ENCODE peak calls at places on chromosomes 7 and 10, in six cellular contexts. One of them, this sample, is unnamed.

GRCh38 chr7:28608766-28609165 is 196.4 kb downstream of the CREB5 start:
- DNase-seq in AG04450: no peak
- DNase-seq in HL-60: no peak
- DNase-seq in cardiac muscle cell: no peak
- DNase-seq in heart right ventricle: no peak
- DNase-seq in adrenal gland: no peak
- DNase-seq in this sample: no peak

GRCh38 chr7:95404316-95404715 is 8.1 kb upstream of the PON3 start:
- DNase-seq in AG04450: no peak
- DNase-seq in HL-60: no peak
- DNase-seq in cardiac muscle cell: no peak
- DNase-seq in heart right ventricle: peak; percentile 21
- DNase-seq in adrenal gland: no peak
- DNase-seq in this sample: no peak

GRCh38 chr10:29634764-29635625 is at the start of gene SVIL:
- DNase-seq in AG04450: no peak
- DNase-seq in HL-60: no peak
- DNase-seq in cardiac muscle cell: peak; percentile 96
- DNase-seq in heart right ventricle: peak; percentile 81
- DNase-seq in adrenal gland: peak; percentile 83
- DNase-seq in this sample: peak; percentile 85

GRCh38 chr7:30562498-30562897 is 32.2 kb upstream of the GARS1 start:
- DNase-seq in AG04450: peak; percentile 26
- DNase-seq in HL-60: no peak
- DNase-seq in cardiac muscle cell: no peak
- DNase-seq in heart right ventricle: no peak
- DNase-seq in adrenal gland: no peak
- DNase-seq in this sample: no peak

GRCh38 chr10:123156091-123156490 is 1.9 kb downstream of the BUB3 start:
- DNase-seq in AG04450: no peak
- DNase-seq in HL-60: no peak
- DNase-seq in cardiac muscle cell: no peak
- DNase-seq in heart right ventricle: no peak
- DNase-seq in adrenal gland: no peak
- DNase-seq in this sample: no peak

GRCh38 chr10:10500941-10501340 is 516.7 kb upstream of the CELF2 start:
- DNase-seq in AG04450: peak; percentile 52
- DNase-seq in HL-60: no peak
- DNase-seq in cardiac muscle cell: no peak
- DNase-seq in heart right ventricle: no peak
- DNase-seq in adrenal gland: no peak
- DNase-seq in this sample: no peak

GRCh38 chr7:100372256-100372655 is 1.0 kb upstream of the PILRA start:
- DNase-seq in AG04450: peak; percentile 15
- DNase-seq in HL-60: peak; percentile 91
- DNase-seq in cardiac muscle cell: no peak
- DNase-seq in heart right ventricle: no peak
- DNase-seq in adrenal gland: no peak
- DNase-seq in this sample: no peak

GRCh38 chr7:44757311-44757710 is 8.7 kb downstream of the ZMIZ2 start:
- DNase-seq in AG04450: no peak
- DNase-seq in HL-60: no peak
- DNase-seq in cardiac muscle cell: no peak
- DNase-seq in heart right ventricle: peak; percentile 66
- DNase-seq in adrenal gland: no peak
- DNase-seq in this sample: no peak

GRCh38 chr10:108970016-108970415 is 953.3 kb downstream of the XPNPEP1 start:
- DNase-seq in AG04450: no peak
- DNase-seq in HL-60: no peak
- DNase-seq in cardiac muscle cell: peak; percentile 2
- DNase-seq in heart right ventricle: no peak
- DNase-seq in adrenal gland: no peak
- DNase-seq in this sample: no peak

GRCh38 chr7:8114175-8114574 is 145.6 kb downstream of the GLCCI1 start:
- DNase-seq in AG04450: no peak
- DNase-seq in HL-60: no peak
- DNase-seq in cardiac muscle cell: no peak
- DNase-seq in heart right ventricle: no peak
- DNase-seq in adrenal gland: no peak
- DNase-seq in this sample: no peak

GRCh38 chr7:132326878-132327589 is 249.2 kb downstream of the PLXNA4 start:
- DNase-seq in AG04450: no peak
- DNase-seq in HL-60: no peak
- DNase-seq in cardiac muscle cell: no peak
- DNase-seq in heart right ventricle: no peak
- DNase-seq in adrenal gland: no peak
- DNase-seq in this sample: no peak

GRCh38 chr10:96906864-96907263 is 74.8 kb downstream of the LCOR start:
- DNase-seq in AG04450: no peak
- DNase-seq in HL-60: no peak
- DNase-seq in cardiac muscle cell: no peak
- DNase-seq in heart right ventricle: no peak
- DNase-seq in adrenal gland: no peak
- DNase-seq in this sample: no peak

GRCh38 chr10:96913910-96914309 is 81.8 kb downstream of the LCOR start:
- DNase-seq in AG04450: no peak
- DNase-seq in HL-60: no peak
- DNase-seq in cardiac muscle cell: no peak
- DNase-seq in heart right ventricle: no peak
- DNase-seq in adrenal gland: no peak
- DNase-seq in this sample: no peak

GRCh38 chr10:96912405-96912804 is 80.3 kb downstream of the LCOR start:
- DNase-seq in AG04450: no peak
- DNase-seq in HL-60: no peak
- DNase-seq in cardiac muscle cell: no peak
- DNase-seq in heart right ventricle: no peak
- DNase-seq in adrenal gland: no peak
- DNase-seq in this sample: no peak

DNA sequence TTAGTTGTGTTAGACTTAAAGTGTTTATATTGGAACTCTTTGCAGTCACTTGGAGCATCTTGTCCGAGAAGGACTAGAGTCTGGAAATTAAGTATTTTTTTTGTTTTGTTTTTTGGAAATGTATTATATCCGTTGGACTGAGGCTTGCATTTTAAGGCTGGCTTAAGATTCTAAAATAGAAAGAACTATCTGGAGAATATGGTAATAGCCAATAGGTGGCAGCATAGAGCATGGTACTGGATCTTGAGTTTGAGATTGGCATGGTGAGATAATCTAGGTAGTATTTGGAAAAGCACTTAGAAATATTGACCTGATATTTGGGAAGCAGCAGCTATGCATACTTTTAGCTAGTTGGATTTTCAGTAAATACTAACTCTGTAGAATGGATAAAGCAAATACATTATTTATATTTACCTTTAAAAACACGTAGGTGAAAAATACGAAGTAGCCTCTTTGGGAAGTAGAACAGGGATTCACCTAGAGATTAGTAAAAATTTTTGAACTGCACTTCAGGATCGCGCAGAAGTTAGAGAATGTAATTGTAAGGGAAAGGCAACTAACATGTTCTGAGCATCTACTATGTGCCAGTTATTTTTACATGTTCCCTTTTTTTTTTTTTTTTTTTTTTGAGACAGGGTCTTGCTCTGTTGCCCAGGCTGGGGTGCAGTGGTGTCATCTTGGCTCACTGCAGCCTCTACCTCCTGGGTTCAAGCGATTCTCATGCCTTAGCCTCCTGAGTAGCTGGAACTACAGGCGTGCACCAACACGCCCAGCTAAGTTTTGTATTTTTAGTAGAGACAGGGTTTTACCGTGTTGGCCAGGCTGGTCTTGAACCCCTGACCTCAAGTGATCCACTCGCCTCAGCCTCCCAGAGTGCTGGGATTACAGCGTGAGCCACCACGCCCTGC is 78.6 kb downstream of the LCOR start:
- DNase-seq in AG04450: no peak
- DNase-seq in HL-60: no peak
- DNase-seq in cardiac muscle cell: peak; percentile 60
- DNase-seq in heart right ventricle: peak; percentile 18
- DNase-seq in adrenal gland: no peak
- DNase-seq in this sample: no peak
- TF ChIP-seq CTCF in AG04450: peak; percentile 61
- TF ChIP-seq CTCF in HL-60: peak; percentile 33
- TF ChIP-seq CTCF in cardiac muscle cell: peak; percentile 68
- TF ChIP-seq CTCF in heart right ventricle: peak; percentile 66
- TF ChIP-seq CTCF in adrenal gland: peak; percentile 56
- TF ChIP-seq CTCF in this sample: peak; percentile 59

GRCh38 chr7:36368496-36368895 is 21.2 kb upstream of the ANLN start:
- DNase-seq in AG04450: no peak
- DNase-seq in HL-60: no peak
- DNase-seq in cardiac muscle cell: no peak
- DNase-seq in heart right ventricle: no peak
- DNase-seq in adrenal gland: no peak
- DNase-seq in this sample: no peak

GRCh38 chr7:36366649-36367560 is 22.8 kb upstream of the ANLN start:
- DNase-seq in AG04450: peak; percentile 27
- DNase-seq in HL-60: peak; percentile 59
- DNase-seq in cardiac muscle cell: peak; percentile 94
- DNase-seq in heart right ventricle: peak; percentile 84
- DNase-seq in adrenal gland: peak; percentile 95
- DNase-seq in this sample: peak; percentile 89

GRCh38 chr7:36372156-36372555 is 17.5 kb upstream of the ANLN start:
- DNase-seq in AG04450: no peak
- DNase-seq in HL-60: no peak
- DNase-seq in cardiac muscle cell: no peak
- DNase-seq in heart right ventricle: no peak
- DNase-seq in adrenal gland: no peak
- DNase-seq in this sample: no peak

GRCh38 chr7:36367561-36367889 is 22.1 kb upstream of the ANLN start:
- DNase-seq in AG04450: no peak
- DNase-seq in HL-60: no peak
- DNase-seq in cardiac muscle cell: no peak
- DNase-seq in heart right ventricle: no peak
- DNase-seq in adrenal gland: no peak
- DNase-seq in this sample: no peak

GRCh38 chr7:36370046-36370445 is 19.6 kb upstream of the ANLN start:
- DNase-seq in AG04450: no peak
- DNase-seq in HL-60: no peak
- DNase-seq in cardiac muscle cell: no peak
- DNase-seq in heart right ventricle: no peak
- DNase-seq in adrenal gland: no peak
- DNase-seq in this sample: no peak
- H3K27ac ChIP-seq in AG04450: no peak overlapping the region
- H3K27ac ChIP-seq in HL-60: no peak overlapping the region
- H3K27ac ChIP-seq in cardiac muscle cell: no peak overlapping the region
- H3K27ac ChIP-seq in heart right ventricle: no peak overlapping the region
- H3K27ac ChIP-seq in adrenal gland: no peak overlapping the region
- H3K27ac ChIP-seq in this sample: no peak overlapping the region

GRCh38 chr10:120949511-120950102 is 98.4 kb downstream of the WDR11 start:
- DNase-seq in AG04450: no peak
- DNase-seq in HL-60: no peak
- DNase-seq in cardiac muscle cell: no peak
- DNase-seq in heart right ventricle: no peak
- DNase-seq in adrenal gland: no peak
- DNase-seq in this sample: no peak
- H3K4me3 ChIP-seq in AG04450: peak overlapping the region; percentile 55
- H3K4me3 ChIP-seq in HL-60: no peak overlapping the region
- H3K4me3 ChIP-seq in cardiac muscle cell: peak overlapping the region; percentile 42
- H3K4me3 ChIP-seq in heart right ventricle: peak overlapping the region; percentile 40
- H3K4me3 ChIP-seq in adrenal gland: no peak overlapping the region
- H3K4me3 ChIP-seq in this sample: peak overlapping the region; percentile 44

DNA sequence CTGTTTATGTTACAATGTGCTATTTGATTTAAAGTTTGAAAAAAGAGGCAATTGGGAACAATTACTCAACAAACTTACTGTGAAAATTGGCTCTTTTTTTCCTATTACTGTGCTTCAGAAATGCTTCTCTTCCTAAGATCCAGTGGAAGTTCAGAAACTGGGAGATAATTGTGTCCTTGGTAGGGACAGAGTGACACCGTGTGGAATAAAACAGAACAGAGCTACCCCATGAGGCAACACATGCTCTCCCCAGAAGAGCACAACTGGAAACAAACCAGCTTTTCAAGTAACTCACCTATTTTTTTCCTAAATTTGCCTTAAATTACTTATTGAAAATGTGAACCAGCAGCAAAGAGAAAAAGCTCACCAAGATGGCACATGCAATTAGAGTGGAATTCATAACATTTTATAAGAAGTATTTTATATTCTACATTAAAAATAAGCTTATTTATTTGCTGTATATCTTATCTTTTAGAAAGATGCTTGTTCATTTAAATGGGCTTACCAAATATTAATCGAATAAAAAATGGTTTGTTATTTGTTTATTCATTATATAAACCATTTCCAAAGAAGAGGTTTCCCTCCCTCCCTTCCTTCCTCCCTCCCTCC is 346.1 kb upstream of the ANKRD30A start:
- DNase-seq in AG04450: peak; percentile 64
- DNase-seq in HL-60: peak; percentile 2
- DNase-seq in cardiac muscle cell: peak; percentile 77
- DNase-seq in heart right ventricle: peak; percentile 41
- DNase-seq in adrenal gland: peak; percentile 69
- DNase-seq in this sample: peak; percentile 26
- TF ChIP-seq CTCF in AG04450: peak; percentile 86
- TF ChIP-seq CTCF in HL-60: no peak
- TF ChIP-seq CTCF in cardiac muscle cell: peak; percentile 78
- TF ChIP-seq CTCF in heart right ventricle: peak; percentile 86
- TF ChIP-seq CTCF in adrenal gland: peak; percentile 81
- TF ChIP-seq CTCF in this sample: peak; percentile 85

GRCh38 chr7:146661929-146662328 is 545.3 kb downstream of the CNTNAP2 start:
- DNase-seq in AG04450: no peak
- DNase-seq in HL-60: no peak
- DNase-seq in cardiac muscle cell: no peak
- DNase-seq in heart right ventricle: no peak
- DNase-seq in adrenal gland: no peak
- DNase-seq in this sample: no peak
- H3K27ac ChIP-seq in AG04450: no peak overlapping the region
- H3K27ac ChIP-seq in HL-60: no peak overlapping the region
- H3K27ac ChIP-seq in cardiac muscle cell: no peak overlapping the region
- H3K27ac ChIP-seq in heart right ventricle: no peak overlapping the region
- H3K27ac ChIP-seq in adrenal gland: no peak overlapping the region
- H3K27ac ChIP-seq in this sample: no peak overlapping the region

This sample was measured in tibial artery.